ENCODE peak calls at places on chromosomes 3 and 15, in five cellular contexts. B is K562, E is transverse colon, K is breast epithelium, T is HepG2. S is an unnamed sample.
A peak's percentile ranks its signal among the peaks of the same experiment; 100 is the strongest.

GRCh38 chr15:91908401-91908800 is 54.9 kb downstream of the SLCO3A1 start:
- DNase-seq in B (no peak), E (no peak), K (no peak), T (no peak), S (no peak)

GRCh38 chr3:101890716-101891115 is 41.4 kb downstream of the NFKBIZ start:
- DNase-seq in B (no peak), E (no peak), K (no peak), T (no peak), S (no peak)

GRCh38 chr3:50617096-50617791 is at the start of gene MAPKAPK3:
- DNase-seq in B (peak; percentile 36), E (peak; percentile 66), K (no peak), T (peak; percentile 29), S (peak; percentile 82)

GRCh38 chr3:11556234-11556633 is 87.5 kb downstream of the VGLL4 start:
- DNase-seq in B (no peak), E (no peak), K (peak; percentile 50), T (no peak), S (no peak)

GRCh38 chr15:29570121-29570930 is 251.9 kb downstream of the TJP1 start:
- DNase-seq in B (no peak), E (peak; percentile 10), K (no peak), T (no peak), S (no peak)

GRCh38 chr3:186815490-186815889 is 9.2 kb upstream of the RFC4 start:
- DNase-seq in B (peak; percentile 71), E (no peak), K (no peak), T (no peak), S (no peak)

GRCh38 chr3:106359692-106360091 is 490.9 kb upstream of the CBLB start:
- DNase-seq in B (no peak), E (no peak), K (no peak), T (no peak), S (no peak)

GRCh38 chr15:38690737-38691332 is 126.2 kb upstream of the RASGRP1 start:
- DNase-seq in B (peak; percentile 84), E (peak; percentile 76), K (peak; percentile 56), T (peak; percentile 53), S (no peak)

GRCh38 chr15:84761534-84762190 is 13.3 kb downstream of the ZNF592 start:
- DNase-seq in B (no peak), E (no peak), K (no peak), T (no peak), S (no peak)

GRCh38 chr3:13333236-13333897 is 86.8 kb downstream of the NUP210 start:
- DNase-seq in B (no peak), E (no peak), K (no peak), T (no peak), S (no peak)

GRCh38 chr3:10397879-10398278 is 77.0 kb upstream of the SEC13 start:
- DNase-seq in B (no peak), E (no peak), K (no peak), T (no peak), S (no peak)

GRCh38 chr3:100993309-100993708 is at the start of gene ABI3BP:
- DNase-seq in B (peak; percentile 5), E (peak; percentile 58), K (no peak), T (no peak), S (peak; percentile 93)

GRCh38 chr3:124890573-124891190 is 3.5 kb upstream of the ITGB5 start:
- DNase-seq in B (no peak), E (no peak), K (no peak), T (no peak), S (peak; percentile 14)

GRCh38 chr15:61524091-61524490 is 295.0 kb upstream of the RORA start:
- DNase-seq in B (no peak), E (no peak), K (no peak), T (no peak), S (no peak)

GRCh38 chr3:188124184-188124583 is 29.8 kb upstream of the LPP start:
- DNase-seq in B (no peak), E (no peak), K (no peak), T (peak; percentile 61), S (no peak)

GRCh38 chr15:42576040-42576594 is 711 bp downstream of the STARD9 start:
- DNase-seq in B (no peak), E (no peak), K (no peak), T (no peak), S (no peak)
- TF ChIP-seq POLR2AphosphoS5 in B (no peak), E (no peak), K (no peak), T (no peak), S (no peak)

GRCh38 chr15:40278026-40278425 is 4.8 kb downstream of the ANKRD63 start:
- DNase-seq in B (no peak), E (no peak), K (no peak), T (no peak), S (no peak)
- H3K27me3 ChIP-seq in B (no peaks in the 10 kb centered on the region), E (peaks cover 43% of the 10 kb centered on the region), K (peaks cover 36% of the 10 kb centered on the region), T (peaks cover 46% of the 10 kb centered on the region), S (peaks cover 30% of the 10 kb centered on the region)

GRCh38 chr3:52298147-52299098 is 10.8 kb downstream of the GLYCTK start:
- DNase-seq in B (peak; percentile 57), E (no peak), K (no peak), T (no peak), S (no peak)

GRCh38 chr3:52301042-52301441 is 13.4 kb downstream of the GLYCTK start:
- DNase-seq in B (no peak), E (no peak), K (no peak), T (no peak), S (no peak)

GRCh38 chr3:52299247-52299657 is 11.6 kb downstream of the GLYCTK start:
- DNase-seq in B (peak; percentile 47), E (no peak), K (no peak), T (no peak), S (no peak)

GRCh38 chr3:52297242-52298146 is 9.9 kb downstream of the GLYCTK start:
- DNase-seq in B (no peak), E (no peak), K (no peak), T (no peak), S (no peak)

GRCh38 chr3:52299815-52300611 is 12.4 kb downstream of the GLYCTK start:
- DNase-seq in B (peak; percentile 94), E (no peak), K (no peak), T (peak; percentile 65), S (no peak)
- TF ChIP-seq CTCF in B (no peak), E (no peak), K (no peak), T (peak; percentile 41), S (no peak)

DNA sequence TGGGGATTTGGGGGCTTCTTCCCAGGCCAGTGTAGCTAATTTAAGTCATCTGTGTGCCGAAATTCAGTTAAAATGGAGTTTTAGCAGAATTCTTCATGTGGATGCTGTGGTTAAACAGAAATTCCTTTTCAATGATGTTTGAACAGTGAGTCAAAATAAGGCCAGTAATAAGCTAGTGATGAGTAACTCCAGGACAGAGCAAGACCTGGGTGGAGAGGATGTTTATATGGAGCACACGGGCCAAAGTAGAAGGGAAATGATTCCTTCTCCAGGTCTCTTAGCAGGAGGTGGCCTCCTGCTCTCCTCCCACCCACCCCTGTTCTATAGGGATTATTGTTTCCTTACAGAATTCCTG is 31.9 kb upstream of the UACA start:
- DNase-seq in B (no peak), E (no peak), K (no peak), T (peak; percentile 57), S (no peak)
- TF ChIP-seq POLR2AphosphoS5 in B (no peak), E (no peak), K (no peak), T (no peak), S (no peak)

DNA sequence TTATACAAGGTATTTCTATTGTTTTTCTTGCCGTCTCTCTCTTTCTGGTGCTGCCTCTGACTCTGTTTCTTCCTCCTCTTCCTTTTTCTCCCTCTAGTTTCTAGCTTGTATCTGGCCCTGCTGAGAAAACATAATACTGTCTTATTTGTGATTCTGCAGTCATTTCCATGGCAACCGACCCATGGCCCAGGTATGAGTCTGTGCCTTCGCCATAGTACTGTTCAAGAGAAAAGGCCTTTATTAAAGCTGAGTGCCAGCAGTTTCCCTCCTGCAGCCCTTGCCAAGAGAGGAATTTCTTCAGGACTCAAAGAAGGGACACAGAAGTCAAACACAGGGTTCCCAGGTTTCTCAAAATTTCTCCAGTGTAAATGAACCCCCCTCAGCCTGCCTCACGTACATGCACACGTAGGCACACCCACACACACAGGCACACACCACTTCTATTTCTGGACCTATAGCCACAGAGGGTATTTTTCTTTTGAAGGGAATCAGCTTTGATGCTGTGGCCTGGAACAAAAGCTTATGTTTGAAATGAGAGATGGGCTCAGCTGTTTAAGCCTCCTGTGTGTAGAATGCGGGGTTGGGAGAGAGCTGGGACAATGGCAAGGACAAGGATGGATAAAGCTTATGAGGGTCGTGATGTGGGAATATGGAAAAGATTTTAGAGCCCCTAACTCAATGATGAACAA is 269.2 kb downstream of the PDCD6IP start:
- DNase-seq in B (no peak), E (no peak), K (no peak), T (no peak), S (no peak)
- H3K27me3 ChIP-seq in B (peaks cover 3% of the 10 kb centered on the region), E (no peaks in the 10 kb centered on the region), K (peaks cover 11% of the 10 kb centered on the region), T (no peaks in the 10 kb centered on the region), S (no peaks in the 10 kb centered on the region)

GRCh38 chr3:2456788-2457187 is 358.1 kb downstream of the CNTN4 start:
- DNase-seq in B (no peak), E (no peak), K (no peak), T (no peak), S (no peak)
- TF ChIP-seq CTCF in B (no peak), E (no peak), K (no peak), T (no peak), S (no peak)

GRCh38 chr15:56042523-56042922 is 49.1 kb upstream of the NEDD4 start:
- DNase-seq in B (no peak), E (no peak), K (no peak), T (peak; percentile 78), S (no peak)

GRCh38 chr15:56042031-56042430 is 48.6 kb upstream of the NEDD4 start:
- DNase-seq in B (no peak), E (no peak), K (no peak), T (no peak), S (no peak)

GRCh38 chr15:56038015-56038414 is 44.6 kb upstream of the NEDD4 start:
- DNase-seq in B (no peak), E (no peak), K (no peak), T (no peak), S (no peak)

GRCh38 chr15:56042982-56043980 is 49.9 kb upstream of the NEDD4 start:
- DNase-seq in B (no peak), E (no peak), K (no peak), T (peak; percentile 52), S (no peak)

DNA sequence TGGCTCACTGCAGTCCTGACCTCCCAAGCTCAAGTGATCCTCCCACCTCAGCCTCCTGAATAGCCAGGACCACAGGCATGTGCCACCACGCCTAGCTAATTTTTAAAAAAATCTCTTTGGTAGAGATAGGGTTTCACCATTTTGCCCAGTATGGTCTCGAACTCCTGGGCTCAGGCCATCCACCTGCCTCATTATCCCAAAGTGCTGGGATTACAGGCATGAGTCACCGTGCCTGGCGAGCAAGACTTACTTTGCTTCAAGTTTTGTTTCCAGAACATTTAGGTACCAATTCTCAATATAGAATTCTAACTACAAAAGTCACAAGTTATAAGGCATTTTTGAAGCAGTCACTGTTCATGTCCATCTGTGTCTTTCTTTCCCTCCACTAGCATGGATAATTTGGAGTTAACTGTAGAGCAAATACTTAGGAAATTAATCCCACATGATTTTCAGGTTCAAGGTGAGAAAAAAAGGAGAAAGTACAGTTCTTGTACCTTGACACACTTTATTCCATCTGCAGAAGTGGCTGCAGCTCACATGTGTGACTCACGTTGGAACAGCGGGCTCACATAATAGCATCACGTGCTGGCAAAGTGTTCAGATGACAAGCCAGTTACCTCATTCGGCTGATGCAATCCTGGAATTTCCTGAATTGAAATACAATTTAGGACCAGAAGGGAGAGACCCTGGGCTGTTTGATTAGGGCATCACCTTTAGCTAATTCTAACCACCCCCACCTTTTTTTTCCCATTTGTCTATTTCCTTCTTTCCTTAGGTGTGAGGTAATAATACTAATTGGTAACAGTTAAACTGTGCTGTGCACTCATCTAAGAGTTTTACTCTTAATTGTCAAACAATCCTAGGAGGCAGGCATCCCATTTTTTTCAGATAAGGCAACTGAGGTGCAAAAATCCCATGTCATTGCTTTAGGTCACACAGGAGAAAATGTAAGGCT is 46.9 kb upstream of the NEDD4 start:
- DNase-seq in B (peak; percentile 47), E (peak; percentile 48), K (no peak), T (peak; percentile 80), S (peak; percentile 87)
- TF ChIP-seq POLR2AphosphoS5 in B (no peak), E (no peak), K (peak; percentile 55), T (no peak), S (peak; percentile 85)

GRCh38 chr3:138944136-138944658 is 2.7 kb downstream of the FOXL2 start:
- DNase-seq in B (peak; percentile 62), E (no peak), K (no peak), T (no peak), S (no peak)
- H3K27me3 ChIP-seq in B (no peaks in the 10 kb centered on the region), E (peaks cover 100% of the 10 kb centered on the region), K (peaks cover 97% of the 10 kb centered on the region), T (peaks cover 89% of the 10 kb centered on the region), S (peaks cover 93% of the 10 kb centered on the region)

S was measured in sigmoid colon.